ENCODE peak calls at places on chromosomes 6 and 20, in seven cellular contexts. One of them, this sample, is unnamed.

GRCh38 chr6:150256618-150257272 is 112.1 kb upstream of the IYD start:
- DNase-seq in CD8-positive, alpha-beta T cell: no peak
- DNase-seq in H1: no peak
- DNase-seq in Calu3: no peak
- DNase-seq in HFFc6: peak; percentile 92
- DNase-seq in cardiac muscle cell: no peak
- DNase-seq in A549: no peak
- DNase-seq in this sample: no peak

GRCh38 chr20:1373614-1374013 is 19.2 kb downstream of the FKBP1A start:
- DNase-seq in CD8-positive, alpha-beta T cell: no peak
- DNase-seq in H1: peak; percentile 6
- DNase-seq in Calu3: no peak
- DNase-seq in HFFc6: no peak
- DNase-seq in cardiac muscle cell: no peak
- DNase-seq in A549: no peak
- DNase-seq in this sample: no peak

GRCh38 chr20:61847986-61848385 is 217.7 kb downstream of the TAF4 start:
- DNase-seq in CD8-positive, alpha-beta T cell: no peak
- DNase-seq in H1: no peak
- DNase-seq in Calu3: no peak
- DNase-seq in HFFc6: no peak
- DNase-seq in cardiac muscle cell: no peak
- DNase-seq in A549: no peak
- DNase-seq in this sample: no peak

GRCh38 chr6:20793174-20793573 is 258.9 kb downstream of the CDKAL1 start:
- DNase-seq in CD8-positive, alpha-beta T cell: no peak
- DNase-seq in H1: no peak
- DNase-seq in Calu3: no peak
- DNase-seq in HFFc6: no peak
- DNase-seq in cardiac muscle cell: no peak
- DNase-seq in A549: no peak
- DNase-seq in this sample: no peak

GRCh38 chr6:44869321-44869897 is 458.7 kb upstream of the RUNX2 start:
- DNase-seq in CD8-positive, alpha-beta T cell: no peak
- DNase-seq in H1: no peak
- DNase-seq in Calu3: no peak
- DNase-seq in HFFc6: no peak
- DNase-seq in cardiac muscle cell: no peak
- DNase-seq in A549: no peak
- DNase-seq in this sample: no peak

GRCh38 chr20:25259358-25259757 is 11.5 kb downstream of the PYGB start:
- DNase-seq in CD8-positive, alpha-beta T cell: no peak
- DNase-seq in H1: peak; percentile 30
- DNase-seq in Calu3: no peak
- DNase-seq in HFFc6: no peak
- DNase-seq in cardiac muscle cell: no peak
- DNase-seq in A549: no peak
- DNase-seq in this sample: no peak

GRCh38 chr6:150857062-150857905 is 8.2 kb upstream of the MTHFD1L start:
- DNase-seq in CD8-positive, alpha-beta T cell: no peak
- DNase-seq in H1: no peak
- DNase-seq in Calu3: peak; percentile 29
- DNase-seq in HFFc6: peak; percentile 96
- DNase-seq in cardiac muscle cell: no peak
- DNase-seq in A549: peak; percentile 46
- DNase-seq in this sample: peak; percentile 93

GRCh38 chr20:49880177-49880576 is 35.2 kb downstream of the SPATA2 start:
- DNase-seq in CD8-positive, alpha-beta T cell: no peak
- DNase-seq in H1: no peak
- DNase-seq in Calu3: no peak
- DNase-seq in HFFc6: no peak
- DNase-seq in cardiac muscle cell: no peak
- DNase-seq in A549: no peak
- DNase-seq in this sample: no peak

GRCh38 chr6:170297577-170298330 is 6.9 kb upstream of the DLL1 start:
- DNase-seq in CD8-positive, alpha-beta T cell: no peak
- DNase-seq in H1: no peak
- DNase-seq in Calu3: no peak
- DNase-seq in HFFc6: no peak
- DNase-seq in cardiac muscle cell: no peak
- DNase-seq in A549: no peak
- DNase-seq in this sample: no peak

GRCh38 chr6:87700729-87701675 is 1.0 kb downstream of the AKIRIN2 start:
- DNase-seq in CD8-positive, alpha-beta T cell: peak; percentile 35
- DNase-seq in H1: peak; percentile 52
- DNase-seq in Calu3: peak; percentile 36
- DNase-seq in HFFc6: peak; percentile 75
- DNase-seq in cardiac muscle cell: peak; percentile 81
- DNase-seq in A549: peak; percentile 44
- DNase-seq in this sample: peak; percentile 67
- TF ChIP-seq CTCF in CD8-positive, alpha-beta T cell: no peak
- TF ChIP-seq CTCF in H1: no peak
- TF ChIP-seq CTCF in Calu3: no peak
- TF ChIP-seq CTCF in HFFc6: no peak
- TF ChIP-seq CTCF in cardiac muscle cell: no peak
- TF ChIP-seq CTCF in A549: no peak
- TF ChIP-seq CTCF in this sample: peak; percentile 1

GRCh38 chr6:76682842-76683241 is 610.4 kb upstream of the IMPG1 start:
- DNase-seq in CD8-positive, alpha-beta T cell: no peak
- DNase-seq in H1: no peak
- DNase-seq in Calu3: no peak
- DNase-seq in HFFc6: peak; percentile 11
- DNase-seq in cardiac muscle cell: peak; percentile 16
- DNase-seq in A549: no peak
- DNase-seq in this sample: no peak
- TF ChIP-seq CTCF in CD8-positive, alpha-beta T cell: no peak
- TF ChIP-seq CTCF in H1: no peak
- TF ChIP-seq CTCF in Calu3: peak; percentile 23
- TF ChIP-seq CTCF in HFFc6: peak; percentile 80
- TF ChIP-seq CTCF in cardiac muscle cell: peak; percentile 46
- TF ChIP-seq CTCF in A549: peak; percentile 34
- TF ChIP-seq CTCF in this sample: peak; percentile 18

DNA sequence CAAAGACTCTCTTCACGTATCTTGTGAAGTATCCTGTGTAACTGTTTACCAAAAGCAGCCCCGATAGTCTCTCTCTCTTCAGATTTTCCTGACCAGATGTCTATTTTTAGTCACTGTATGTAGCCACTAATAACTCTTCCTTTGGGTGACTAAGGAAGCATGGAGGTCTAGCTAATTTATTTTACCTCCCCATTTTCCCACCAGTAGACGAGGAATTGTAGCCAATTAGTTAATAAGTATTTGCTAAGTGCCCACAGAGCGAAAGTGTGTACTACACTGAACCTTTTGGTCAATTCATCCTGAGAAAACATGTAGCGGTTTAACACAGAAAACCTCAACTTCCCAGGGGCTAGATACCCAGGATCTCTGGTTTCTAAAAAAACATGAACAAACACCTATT is 180.6 kb downstream of the TBX18 start:
- DNase-seq in CD8-positive, alpha-beta T cell: no peak
- DNase-seq in H1: no peak
- DNase-seq in Calu3: no peak
- DNase-seq in HFFc6: peak; percentile 13
- DNase-seq in cardiac muscle cell: peak; percentile 8
- DNase-seq in A549: no peak
- DNase-seq in this sample: no peak
- TF ChIP-seq CTCF in CD8-positive, alpha-beta T cell: no peak
- TF ChIP-seq CTCF in H1: no peak
- TF ChIP-seq CTCF in Calu3: no peak
- TF ChIP-seq CTCF in HFFc6: no peak
- TF ChIP-seq CTCF in cardiac muscle cell: no peak
- TF ChIP-seq CTCF in A549: no peak
- TF ChIP-seq CTCF in this sample: no peak

GRCh38 chr6:160456214-160456546 is 108.0 kb downstream of the SLC22A3 start:
- DNase-seq in CD8-positive, alpha-beta T cell: no peak
- DNase-seq in H1: no peak
- DNase-seq in Calu3: no peak
- DNase-seq in HFFc6: no peak
- DNase-seq in cardiac muscle cell: no peak
- DNase-seq in A549: no peak
- DNase-seq in this sample: no peak
- TF ChIP-seq CTCF in CD8-positive, alpha-beta T cell: peak; percentile 51
- TF ChIP-seq CTCF in H1: no peak
- TF ChIP-seq CTCF in Calu3: no peak
- TF ChIP-seq CTCF in HFFc6: no peak
- TF ChIP-seq CTCF in cardiac muscle cell: no peak
- TF ChIP-seq CTCF in A549: no peak
- TF ChIP-seq CTCF in this sample: no peak

DNA sequence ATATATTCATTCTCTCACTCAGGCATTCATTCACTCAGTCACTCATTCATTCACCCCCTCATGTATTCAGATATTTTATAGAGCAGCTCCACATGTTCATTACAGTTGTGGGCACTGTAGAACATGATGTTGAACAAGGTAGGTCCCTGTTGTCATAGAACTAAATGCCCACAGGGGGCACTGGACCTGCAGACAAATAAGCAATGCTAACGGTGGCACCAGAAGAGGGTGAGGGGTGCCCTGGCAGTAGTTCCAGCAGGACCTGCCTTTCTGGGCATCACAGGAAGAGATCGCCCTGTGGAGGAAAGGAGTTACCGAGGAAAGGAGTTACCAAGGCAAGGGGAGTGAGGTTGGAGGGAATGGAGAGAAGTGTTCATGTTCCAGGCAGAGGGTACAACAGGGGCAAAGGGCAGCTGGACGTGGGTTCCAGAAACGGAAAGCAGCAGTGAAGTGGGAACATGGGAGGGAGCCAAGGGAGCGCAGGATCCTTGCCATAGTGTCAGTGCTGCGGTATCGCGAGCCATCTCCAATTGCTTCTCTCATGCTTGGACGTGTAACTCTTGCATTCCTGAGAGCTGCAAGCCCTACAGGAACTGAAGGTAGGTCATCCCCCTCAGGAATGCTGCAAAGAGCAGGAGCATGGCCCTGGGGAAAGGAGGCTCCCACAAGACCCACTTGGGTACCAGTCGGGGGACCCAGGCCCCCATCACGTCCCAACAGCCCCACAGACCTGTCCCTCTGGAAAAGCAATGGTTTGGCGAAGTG is 128.2 kb downstream of the EDN3 start:
- DNase-seq in CD8-positive, alpha-beta T cell: no peak
- DNase-seq in H1: no peak
- DNase-seq in Calu3: no peak
- DNase-seq in HFFc6: no peak
- DNase-seq in cardiac muscle cell: no peak
- DNase-seq in A549: no peak
- DNase-seq in this sample: no peak
- TF ChIP-seq CTCF in CD8-positive, alpha-beta T cell: no peak
- TF ChIP-seq CTCF in H1: peak; percentile 26
- TF ChIP-seq CTCF in Calu3: peak; percentile 32
- TF ChIP-seq CTCF in HFFc6: no peak
- TF ChIP-seq CTCF in cardiac muscle cell: no peak
- TF ChIP-seq CTCF in A549: peak; percentile 12
- TF ChIP-seq CTCF in this sample: no peak

GRCh38 chr6:126631343-126631742 is 291.4 kb downstream of the CENPW start:
- DNase-seq in CD8-positive, alpha-beta T cell: no peak
- DNase-seq in H1: no peak
- DNase-seq in Calu3: no peak
- DNase-seq in HFFc6: no peak
- DNase-seq in cardiac muscle cell: no peak
- DNase-seq in A549: no peak
- DNase-seq in this sample: no peak

GRCh38 chr6:126632271-126632670 is 292.4 kb downstream of the CENPW start:
- DNase-seq in CD8-positive, alpha-beta T cell: no peak
- DNase-seq in H1: no peak
- DNase-seq in Calu3: no peak
- DNase-seq in HFFc6: no peak
- DNase-seq in cardiac muscle cell: no peak
- DNase-seq in A549: no peak
- DNase-seq in this sample: no peak

GRCh38 chr6:126625019-126625418 is 285.1 kb downstream of the CENPW start:
- DNase-seq in CD8-positive, alpha-beta T cell: no peak
- DNase-seq in H1: peak; percentile 58
- DNase-seq in Calu3: no peak
- DNase-seq in HFFc6: peak; percentile 3
- DNase-seq in cardiac muscle cell: peak; percentile 67
- DNase-seq in A549: no peak
- DNase-seq in this sample: no peak

GRCh38 chr6:126633362-126633761 is 293.4 kb downstream of the CENPW start:
- DNase-seq in CD8-positive, alpha-beta T cell: no peak
- DNase-seq in H1: no peak
- DNase-seq in Calu3: no peak
- DNase-seq in HFFc6: no peak
- DNase-seq in cardiac muscle cell: no peak
- DNase-seq in A549: no peak
- DNase-seq in this sample: no peak

DNA sequence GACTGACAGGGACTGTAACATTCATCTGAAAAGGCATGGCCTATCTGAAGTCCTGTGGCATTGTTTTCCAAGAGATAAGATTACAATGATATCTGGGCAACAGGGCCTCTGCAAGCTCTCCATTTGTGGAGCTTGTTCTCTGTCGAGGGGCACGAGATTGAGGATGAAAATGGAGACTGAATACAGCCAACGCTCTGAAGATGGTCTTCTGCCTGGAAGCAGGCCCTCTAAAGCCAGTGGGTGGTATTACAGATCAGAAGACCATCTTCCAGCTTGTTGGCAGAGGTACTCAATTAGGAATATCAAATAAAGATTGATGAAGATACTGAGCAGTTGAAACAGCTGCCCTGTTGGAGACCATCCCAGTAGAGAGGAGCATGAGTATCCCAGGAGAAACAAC is 288.2 kb downstream of the CENPW start:
- DNase-seq in CD8-positive, alpha-beta T cell: no peak
- DNase-seq in H1: no peak
- DNase-seq in Calu3: no peak
- DNase-seq in HFFc6: no peak
- DNase-seq in cardiac muscle cell: no peak
- DNase-seq in A549: no peak
- DNase-seq in this sample: no peak
- TF ChIP-seq CTCF in CD8-positive, alpha-beta T cell: no peak
- TF ChIP-seq CTCF in H1: no peak
- TF ChIP-seq CTCF in Calu3: no peak
- TF ChIP-seq CTCF in HFFc6: no peak
- TF ChIP-seq CTCF in cardiac muscle cell: no peak
- TF ChIP-seq CTCF in A549: no peak
- TF ChIP-seq CTCF in this sample: no peak

GRCh38 chr20:44887466-44887865 is 2.0 kb downstream of the YWHAB start:
- DNase-seq in CD8-positive, alpha-beta T cell: no peak
- DNase-seq in H1: no peak
- DNase-seq in Calu3: no peak
- DNase-seq in HFFc6: no peak
- DNase-seq in cardiac muscle cell: no peak
- DNase-seq in A549: no peak
- DNase-seq in this sample: no peak

GRCh38 chr20:44886276-44886671 is 769 bp downstream of the YWHAB start:
- DNase-seq in CD8-positive, alpha-beta T cell: no peak
- DNase-seq in H1: no peak
- DNase-seq in Calu3: no peak
- DNase-seq in HFFc6: no peak
- DNase-seq in cardiac muscle cell: no peak
- DNase-seq in A549: no peak
- DNase-seq in this sample: no peak

GRCh38 chr20:44885392-44886275 is at the start of gene YWHAB:
- DNase-seq in CD8-positive, alpha-beta T cell: peak; percentile 97
- DNase-seq in H1: peak; percentile 98
- DNase-seq in Calu3: peak; percentile 100
- DNase-seq in HFFc6: peak; percentile 97
- DNase-seq in cardiac muscle cell: peak; percentile 99
- DNase-seq in A549: peak; percentile 93
- DNase-seq in this sample: peak; percentile 92

GRCh38 chr20:44886828-44887227 is 1.3 kb downstream of the YWHAB start:
- DNase-seq in CD8-positive, alpha-beta T cell: no peak
- DNase-seq in H1: no peak
- DNase-seq in Calu3: no peak
- DNase-seq in HFFc6: no peak
- DNase-seq in cardiac muscle cell: no peak
- DNase-seq in A549: no peak
- DNase-seq in this sample: no peak

GRCh38 chr20:44888226-44889103 is 3.0 kb downstream of the YWHAB start:
- DNase-seq in CD8-positive, alpha-beta T cell: no peak
- DNase-seq in H1: no peak
- DNase-seq in Calu3: peak; percentile 26
- DNase-seq in HFFc6: peak; percentile 31
- DNase-seq in cardiac muscle cell: no peak
- DNase-seq in A549: peak; percentile 33
- DNase-seq in this sample: no peak
- TF ChIP-seq CTCF in CD8-positive, alpha-beta T cell: peak; percentile 43
- TF ChIP-seq CTCF in H1: no peak
- TF ChIP-seq CTCF in Calu3: peak; percentile 44
- TF ChIP-seq CTCF in HFFc6: peak; percentile 65
- TF ChIP-seq CTCF in cardiac muscle cell: peak; percentile 41
- TF ChIP-seq CTCF in A549: no peak
- TF ChIP-seq CTCF in this sample: no peak